ENCODE peak calls at places on chromosomes 4 and X, in seven cellular contexts. Z is stomach, I is pancreas, O is dorsolateral prefrontal cortex, E is fibroblast of lung, M is transverse colon, T is cardiac muscle cell. D is an unnamed sample. For H3K27me3, the result is how much of the 10 kb centered on the place peaks cover.

GRCh38 chrX:107716045-107716684 is 59.4 kb downstream of the TSC22D3 start:
- DNase-seq in Z (no peak), I (no peak), O (no peak), E (peak), M (peak), T (peak), D (peak)

GRCh38 chr4:14744346-14744745 is 257.9 kb upstream of the CPEB2 start:
- DNase-seq in Z (no peak), I (no peak), O (no peak), E (no peak), M (no peak), T (no peak), D (no peak)

GRCh38 chr4:38691251-38692008 is 27.4 kb downstream of the KLF3 start:
- DNase-seq in Z (no peak), I (no peak), O (no peak), E (peak), M (no peak), T (no peak), D (no peak)

GRCh38 chr4:27986476-27986875 is 1125.8 kb downstream of the STIM2 start:
- DNase-seq in Z (no peak), I (no peak), O (no peak), E (no peak), M (no peak), T (no peak), D (no peak)

GRCh38 chr4:69026974-69027373 is 69.3 kb upstream of the UGT2B7 start:
- DNase-seq in Z (no peak), I (no peak), O (no peak), E (no peak), M (no peak), T (no peak), D (no peak)

GRCh38 chrX:47063179-47063578 is 15.1 kb upstream of the RGN start:
- DNase-seq in Z (no peak), I (no peak), O (no peak), E (no peak), M (no peak), T (no peak), D (no peak)

GRCh38 chr4:55447826-55448225 is 52.1 kb downstream of the TMEM165 start:
- DNase-seq in Z (no peak), I (no peak), O (no peak), E (peak), M (no peak), T (no peak), D (no peak)

GRCh38 chr4:157265281-157265680 is 44.8 kb downstream of the GRIA2 start:
- DNase-seq in Z (peak), I (no peak), O (no peak), E (peak), M (no peak), T (peak), D (peak)

GRCh38 chr4:40056722-40057539 is at the start of gene N4BP2:
- DNase-seq in Z (peak), I (peak), O (peak), E (peak), M (peak), T (peak), D (peak)

GRCh38 chrX:41293269-41293668 is 40.7 kb upstream of the DDX3X start:
- DNase-seq in Z (no peak), I (no peak), O (no peak), E (no peak), M (no peak), T (no peak), D (peak)

GRCh38 chr4:38490753-38491446 is 173.1 kb upstream of the KLF3 start:
- DNase-seq in Z (no peak), I (no peak), O (no peak), E (no peak), M (no peak), T (no peak), D (no peak)

GRCh38 chr4:110124721-110125120 is 73.7 kb downstream of the ELOVL6 start:
- DNase-seq in Z (no peak), I (no peak), O (no peak), E (peak), M (no peak), T (no peak), D (no peak)

GRCh38 chr4:181564616-181565015 is 678.6 kb upstream of the TENM3 start:
- DNase-seq in Z (no peak), I (no peak), O (no peak), E (peak), M (no peak), T (no peak), D (no peak)

GRCh38 chr4:120977435-120977997 is 55.0 kb upstream of the PRDM5 start:
- DNase-seq in Z (no peak), I (peak), O (no peak), E (peak), M (peak), T (no peak), D (peak)

GRCh38 chrX:115226929-115227328 is 7.0 kb downstream of the LRCH2 start:
- DNase-seq in Z (no peak), I (no peak), O (no peak), E (peak), M (no peak), T (peak), D (peak)

GRCh38 chrX:68332156-68332823 is 101.0 kb downstream of the OPHN1 start:
- DNase-seq in Z (no peak), I (no peak), O (no peak), E (peak), M (no peak), T (no peak), D (no peak)

GRCh38 chrX:53456254-53456653 is 22.1 kb upstream of the HSD17B10 start:
- DNase-seq in Z (no peak), I (no peak), O (no peak), E (peak), M (no peak), T (no peak), D (no peak)

GRCh38 chr4:41437264-41437566 is 100.7 kb upstream of the LIMCH1 start:
- DNase-seq in Z (no peak), I (no peak), O (no peak), E (no peak), M (no peak), T (no peak), D (peak)

GRCh38 chr4:5041609-5042234 is 9.6 kb upstream of the STK32B start:
- DNase-seq in Z (no peak), I (no peak), O (no peak), E (no peak), M (no peak), T (no peak), D (no peak)

GRCh38 chr4:5044341-5044740 is 6.9 kb upstream of the STK32B start:
- DNase-seq in Z (no peak), I (no peak), O (no peak), E (no peak), M (no peak), T (no peak), D (no peak)

GRCh38 chr4:5048721-5049120 is 2.6 kb upstream of the STK32B start:
- DNase-seq in Z (no peak), I (no peak), O (no peak), E (no peak), M (no peak), T (no peak), D (no peak)

GRCh38 chr4:5043579-5043978 is 7.7 kb upstream of the STK32B start:
- DNase-seq in Z (no peak), I (no peak), O (no peak), E (no peak), M (no peak), T (no peak), D (no peak)

GRCh38 chr4:5045099-5045498 is 6.2 kb upstream of the STK32B start:
- DNase-seq in Z (no peak), I (no peak), O (no peak), E (no peak), M (peak), T (no peak), D (no peak)
- TF ChIP-seq CTCF in Z (no peak), I (no peak), O (no peak), E (no peak), M (no peak), T (no peak), D (no peak)

GRCh38 chr4:93832097-93832496 is 3.5 kb downstream of the ATOH1 start:
- DNase-seq in Z (no peak), I (no peak), O (no peak), E (no peak), M (peak), T (peak), D (no peak)
- H3K27me3 ChIP-seq in Z (half or more), I (under half), O (half or more), E (under half), M (half or more), T (half or more), D (half or more)

GRCh38 chr4:37244583-37245390 is at the start of gene NWD2:
- DNase-seq in Z (no peak), I (no peak), O (no peak), E (peak), M (peak), T (peak), D (no peak)
- H3K4me3 ChIP-seq in Z (peak), I (peak), O (peak), E (no peak), M (peak), T (peak), D (no peak)

DNA sequence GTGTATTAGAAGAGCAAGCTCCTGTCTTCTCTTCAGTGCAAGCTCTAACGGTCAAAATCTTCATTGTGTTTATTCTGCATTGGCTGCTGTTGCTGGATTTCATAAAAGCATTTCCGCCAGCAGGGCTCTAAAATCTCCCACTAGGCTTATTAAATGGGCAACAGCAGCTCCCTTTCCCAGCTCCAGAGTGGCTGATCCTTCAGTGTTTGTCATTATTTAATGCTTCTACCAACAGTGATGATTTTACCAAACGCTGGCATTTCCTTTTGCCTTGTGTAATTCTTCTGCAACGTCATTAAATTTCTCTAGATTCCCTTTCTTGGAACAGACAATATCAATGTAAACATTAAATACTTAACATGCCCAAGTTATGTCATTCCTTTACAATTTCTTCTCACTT is 20.1 kb downstream of the SLC7A11 start:
- DNase-seq in Z (no peak), I (peak), O (no peak), E (peak), M (no peak), T (no peak), D (peak)
- TF ChIP-seq CTCF in Z (no peak), I (no peak), O (no peak), E (peak), M (no peak), T (no peak), D (no peak)

GRCh38 chr4:112519689-112520597 is 4.0 kb upstream of the NEUROG2 start:
- DNase-seq in Z (no peak), I (no peak), O (no peak), E (no peak), M (no peak), T (no peak), D (no peak)
- H3K27me3 ChIP-seq in Z (half or more), I (under half), O (half or more), E (half or more), M (half or more), T (half or more), D (half or more)

DNA sequence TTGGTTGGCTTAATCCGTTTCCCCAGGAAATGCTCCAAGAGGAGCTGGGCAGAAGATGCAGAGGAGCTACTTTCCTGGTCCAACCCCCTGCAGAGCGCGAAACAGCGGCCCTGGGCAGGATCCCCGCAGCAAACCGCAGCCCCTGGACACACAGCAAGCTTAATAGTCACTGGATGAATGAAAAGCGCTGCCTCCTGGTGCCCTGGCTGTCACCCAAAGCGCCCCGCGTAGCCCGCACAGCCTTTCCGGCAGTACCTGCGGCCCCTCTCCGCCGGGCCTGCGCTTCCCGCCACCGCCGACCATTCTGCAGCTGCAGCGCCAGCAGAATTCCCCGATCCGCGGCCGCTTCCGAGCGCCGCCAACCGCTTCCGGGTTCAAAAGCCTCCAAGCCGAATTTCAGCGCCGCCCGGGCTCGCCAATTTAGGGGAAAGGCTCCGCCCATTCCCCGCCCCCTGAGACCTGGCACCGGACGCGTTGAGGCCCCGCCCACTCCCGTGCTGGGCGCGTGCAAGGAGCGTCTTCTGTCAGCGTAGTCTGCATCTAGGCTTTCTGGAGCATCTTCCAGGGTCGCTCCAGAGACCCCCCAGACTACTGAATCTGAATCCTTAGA is at the start of gene HPF1:
- DNase-seq in Z (peak), I (peak), O (peak), E (peak), M (peak), T (peak), D (peak)
- H3K4me3 ChIP-seq in Z (peak), I (peak), O (peak), E (peak), M (peak), T (peak), D (peak)

GRCh38 chr4:173171098-173171497 is 2.5 kb downstream of the GALNT7 start:
- DNase-seq in Z (no peak), I (no peak), O (no peak), E (peak), M (no peak), T (peak), D (no peak)
- TF ChIP-seq CTCF in Z (no peak), I (no peak), O (no peak), E (peak), M (no peak), T (peak), D (peak)

GRCh38 chr4:77172336-77172735 is 15.3 kb downstream of the CCNG2 start:
- DNase-seq in Z (no peak), I (no peak), O (no peak), E (peak), M (no peak), T (no peak), D (no peak)

GRCh38 chr4:77175201-77175610 is 18.2 kb downstream of the CCNG2 start:
- DNase-seq in Z (no peak), I (no peak), O (no peak), E (no peak), M (no peak), T (no peak), D (no peak)

GRCh38 chr4:77176606-77177005 is 19.6 kb downstream of the CCNG2 start:
- DNase-seq in Z (no peak), I (no peak), O (no peak), E (no peak), M (no peak), T (no peak), D (no peak)

GRCh38 chr4:77177196-77177595 is 20.2 kb downstream of the CCNG2 start:
- DNase-seq in Z (no peak), I (no peak), O (no peak), E (no peak), M (no peak), T (no peak), D (peak)

DNA sequence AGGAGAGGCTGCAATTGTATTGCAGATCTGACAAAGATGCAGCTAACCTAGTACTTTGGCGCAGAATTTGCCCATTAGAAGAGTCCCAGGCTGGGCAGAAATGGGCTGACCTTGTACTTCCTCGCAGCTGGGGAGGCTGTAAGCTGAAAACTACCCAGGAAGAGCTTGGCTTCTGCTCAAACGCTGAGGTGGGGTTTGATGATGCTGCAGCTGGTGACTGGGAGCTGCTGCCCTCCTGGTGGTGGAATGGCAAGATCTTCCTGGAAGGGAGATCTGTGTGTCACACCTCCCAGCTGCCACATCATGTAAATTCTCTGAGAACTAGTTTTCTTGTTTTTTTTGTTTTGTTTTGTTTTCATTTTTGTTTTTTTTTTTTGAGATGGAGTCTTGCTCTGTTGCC is 17.4 kb downstream of the CCNG2 start:
- DNase-seq in Z (no peak), I (no peak), O (no peak), E (peak), M (no peak), T (no peak), D (no peak)
- H3K27me3 ChIP-seq in Z (under half), I (under half), O (under half), E (under half), M (under half), T (under half), D (under half)

DNA sequence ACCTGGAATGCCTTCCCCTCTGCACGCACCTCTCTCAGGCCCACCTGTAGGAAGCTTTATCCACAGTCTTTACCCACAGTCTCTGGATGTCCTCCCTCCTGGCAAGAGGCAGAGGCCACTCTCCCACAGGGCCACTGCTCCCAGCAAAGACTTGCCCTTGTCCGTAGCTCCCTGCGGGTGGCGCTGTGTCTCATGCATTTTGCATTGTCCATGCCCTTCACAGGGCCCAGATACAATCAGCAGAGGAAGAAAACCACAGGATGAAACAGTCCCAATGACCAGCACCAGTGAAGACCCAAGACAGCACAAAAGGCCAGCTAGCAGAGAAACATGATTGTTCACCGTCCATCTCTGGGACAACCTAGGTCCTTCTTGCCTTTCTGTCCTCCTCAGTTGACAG is 2.1 kb upstream of the NSG1 start:
- DNase-seq in Z (no peak), I (no peak), O (no peak), E (no peak), M (no peak), T (peak), D (peak)
- H3K4me3 ChIP-seq in Z (no peak), I (no peak), O (no peak), E (no peak), M (no peak), T (no peak), D (no peak)

DNA sequence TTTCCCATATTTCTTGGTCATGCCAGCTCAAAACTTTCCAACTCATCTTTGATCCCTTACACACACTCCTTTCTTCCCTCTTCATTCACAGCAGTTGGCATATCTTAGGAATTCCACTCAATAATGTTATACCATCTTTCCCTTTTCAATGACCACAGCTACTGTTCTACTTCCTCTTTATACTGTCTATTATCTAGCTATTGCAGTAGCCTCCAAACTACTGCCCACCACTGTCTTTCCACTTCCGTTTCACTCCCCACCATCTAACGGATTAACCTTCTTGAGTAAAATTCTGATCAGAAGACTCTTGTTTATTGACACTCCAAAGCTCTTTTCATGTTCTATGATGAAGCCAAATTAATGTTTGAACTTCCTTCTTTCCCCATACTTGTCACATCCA is 55.8 kb downstream of the ADAMTS3 start:
- DNase-seq in Z (no peak), I (no peak), O (no peak), E (no peak), M (no peak), T (no peak), D (no peak)
- TF ChIP-seq CTCF in Z (no peak), I (no peak), O (no peak), E (no peak), M (no peak), T (no peak), D (no peak)

D was measured in WERI-Rb-1.